ENCODE peak calls at places on chromosomes 1 and 21, in four cellular contexts. O is HCT116, C is Panc1, Q is HepG2. E is an unnamed sample.

GRCh38 chr21:41519806-41520559 is 12.0 kb upstream of the TMPRSS2 start:
- DNase-seq in O (no peak), C (no peak), Q (no peak), E (no peak)

GRCh38 chr1:110687244-110687643 is 12.5 kb upstream of the KCNA3 start:
- DNase-seq in O (no peak), C (no peak), Q (no peak), E (no peak)

GRCh38 chr1:11337536-11338350 is 64.7 kb downstream of the UBIAD1 start:
- DNase-seq in O (peak), C (peak), Q (peak), E (peak)

GRCh38 chr1:48329489-48329888 is 107.0 kb downstream of the SLC5A9 start:
- DNase-seq in O (no peak), C (no peak), Q (no peak), E (no peak)

GRCh38 chr1:189921613-189922012 is 556.1 kb downstream of the BRINP3 start:
- DNase-seq in O (no peak), C (no peak), Q (no peak), E (no peak)

GRCh38 chr1:211705439-211706205 is 30.2 kb upstream of the NEK2 start:
- DNase-seq in O (no peak), C (no peak), Q (no peak), E (no peak)

GRCh38 chr1:113129529-113130185 is 56.7 kb downstream of the LRIG2 start:
- DNase-seq in O (no peak), C (no peak), Q (no peak), E (no peak)

GRCh38 chr1:50348449-50349241 is 74.6 kb downstream of the DMRTA2 start:
- DNase-seq in O (peak), C (peak), Q (peak), E (peak)

GRCh38 chr1:109931189-109931672 is 20.6 kb downstream of the CSF1 start:
- DNase-seq in O (peak), C (no peak), Q (peak), E (peak)

GRCh38 chr1:20110679-20111078 is 8.7 kb downstream of the PLA2G2D start:
- DNase-seq in O (peak), C (no peak), Q (peak), E (no peak)

GRCh38 chr21:45512626-45513002 is 29.6 kb downstream of the SLC19A1 start:
- DNase-seq in O (no peak), C (no peak), Q (no peak), E (no peak)

GRCh38 chr1:17926906-17927305 is 171.8 kb downstream of the ACTL8 start:
- DNase-seq in O (no peak), C (no peak), Q (no peak), E (no peak)

GRCh38 chr1:15007842-15008241 is 145.7 kb upstream of the TMEM51 start:
- DNase-seq in O (no peak), C (no peak), Q (no peak), E (no peak)

GRCh38 chr1:23530750-23531651 is at the start of gene E2F2:
- DNase-seq in O (peak), C (no peak), Q (peak), E (peak)

GRCh38 chr1:27402349-27402754 is 9.9 kb downstream of the GPR3 start:
- DNase-seq in O (no peak), C (no peak), Q (peak), E (no peak)
- TF ChIP-seq TCF7L2 in O (no peak), C (no peak), Q (no peak), E (no peak)

GRCh38 chr1:203425668-203425999 is 50.0 kb upstream of the PRELP start:
- DNase-seq in O (no peak), C (no peak), Q (no peak), E (no peak)

GRCh38 chr1:203427451-203427850 is 48.2 kb upstream of the PRELP start:
- DNase-seq in O (no peak), C (no peak), Q (no peak), E (no peak)

GRCh38 chr1:203426349-203426748 is 49.3 kb upstream of the PRELP start:
- DNase-seq in O (no peak), C (no peak), Q (no peak), E (no peak)

GRCh38 chr1:203424861-203425667 is 50.5 kb upstream of the PRELP start:
- DNase-seq in O (no peak), C (no peak), Q (no peak), E (no peak)

GRCh38 chr1:203426870-203427269 is 48.7 kb upstream of the PRELP start:
- DNase-seq in O (no peak), C (no peak), Q (no peak), E (no peak)
- TF ChIP-seq POLR2AphosphoS5 in O (no peak), C (no peak), Q (no peak), E (no peak)

GRCh38 chr1:234955107-234955731 is 173.4 kb downstream of the TOMM20 start:
- DNase-seq in O (no peak), C (no peak), Q (no peak), E (no peak)

GRCh38 chr1:234958066-234958701 is 170.5 kb downstream of the TOMM20 start:
- DNase-seq in O (no peak), C (no peak), Q (peak), E (no peak)

GRCh38 chr1:234956821-234957329 is 171.8 kb downstream of the TOMM20 start:
- DNase-seq in O (no peak), C (no peak), Q (peak), E (peak)

GRCh38 chr1:234958702-234959649 is 169.7 kb downstream of the TOMM20 start:
- DNase-seq in O (no peak), C (no peak), Q (no peak), E (no peak)

DNA sequence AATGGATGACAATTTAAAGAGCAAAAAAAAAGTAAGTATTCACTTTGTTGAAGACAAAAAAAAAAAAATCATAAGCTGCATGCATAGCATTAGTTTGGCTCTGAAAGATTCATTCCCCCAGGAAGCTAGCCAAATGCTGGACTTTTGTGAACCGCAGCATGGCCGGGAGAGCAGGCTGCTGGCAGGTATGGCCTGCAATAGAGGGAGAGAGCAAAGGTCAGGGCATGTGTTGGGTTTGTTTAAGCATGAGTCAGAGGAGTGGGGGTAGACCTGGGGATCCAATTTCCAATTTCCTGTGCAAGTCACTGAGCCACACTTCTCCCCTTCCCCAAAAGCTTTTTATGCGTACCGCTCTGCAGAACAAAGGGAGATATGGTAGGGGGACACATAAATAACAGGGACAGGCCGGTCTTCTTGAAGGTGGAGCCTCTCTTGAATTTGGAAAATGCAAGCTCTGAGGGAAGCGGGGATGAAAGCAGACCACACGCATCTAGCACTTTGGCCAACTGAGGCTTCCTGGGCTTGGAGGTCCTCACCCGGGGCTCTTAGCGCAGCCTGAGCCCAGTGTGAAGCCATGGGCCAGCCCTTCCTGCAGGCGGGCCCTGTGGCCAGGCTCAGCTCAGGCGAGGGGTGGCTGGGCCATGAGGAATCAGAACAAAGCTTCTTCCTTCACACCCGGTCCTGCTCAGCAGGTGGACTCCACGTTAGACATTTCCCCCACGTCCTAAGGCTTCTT is 171.1 kb downstream of the TOMM20 start:
- DNase-seq in O (peak), C (no peak), Q (peak), E (peak)
- TF ChIP-seq TCF7L2 in O (peak), C (peak), Q (peak), E (no peak)

GRCh38 chr1:181318858-181319235 is 164.5 kb upstream of the CACNA1E start:
- DNase-seq in O (no peak), C (no peak), Q (no peak), E (no peak)
- TF ChIP-seq POLR2AphosphoS5 in O (no peak), C (no peak), Q (no peak), E (no peak)

DNA sequence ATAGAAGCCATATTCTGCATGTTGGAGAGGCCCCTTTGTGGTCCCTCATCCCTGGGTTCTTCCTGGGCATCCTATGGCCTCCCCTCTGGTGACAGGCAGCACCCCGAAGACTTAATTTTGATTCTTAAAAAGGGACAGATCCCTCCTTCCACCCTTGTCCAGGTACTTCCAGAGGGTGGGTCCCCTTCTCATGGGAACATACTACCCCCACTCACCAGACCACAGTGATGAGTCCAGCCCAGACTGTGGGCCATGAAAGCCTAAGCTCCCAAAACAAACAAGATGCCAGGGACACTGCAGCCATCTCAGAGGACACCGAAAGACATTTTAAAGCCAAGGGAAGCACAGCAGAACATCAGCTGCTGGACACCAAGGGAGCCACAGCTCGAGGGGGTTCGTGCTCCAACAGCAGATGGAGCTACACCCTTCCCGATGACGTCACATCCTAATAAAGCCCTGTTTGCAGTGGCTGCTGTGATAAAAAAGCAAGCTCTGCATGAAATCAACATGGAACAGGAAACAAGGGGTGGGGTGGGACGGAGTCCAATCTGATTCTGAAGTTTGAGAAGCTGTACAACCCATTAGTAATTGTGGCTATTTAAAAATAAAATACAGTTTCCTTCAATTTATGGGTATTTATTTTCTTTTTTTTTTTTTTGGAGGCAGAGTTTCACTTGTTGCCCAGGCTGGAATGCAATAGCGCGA is 32.4 kb downstream of the GNB1 start:
- DNase-seq in O (no peak), C (no peak), Q (peak), E (peak)
- TF ChIP-seq TCF7L2 in O (no peak), C (no peak), Q (no peak), E (no peak)

GRCh38 chr1:248807067-248807737 is 18.5 kb downstream of the SH3BP5L start:
- DNase-seq in O (peak), C (peak), Q (peak), E (peak)
- TF ChIP-seq POLR2AphosphoS5 in O (no peak), C (no peak), Q (no peak), E (no peak)

GRCh38 chr1:178168535-178168934 is 74.6 kb downstream of the RASAL2 start:
- DNase-seq in O (no peak), C (no peak), Q (no peak), E (no peak)
- TF ChIP-seq TCF7L2 in O (no peak), C (no peak), Q (no peak), E (no peak)

DNA sequence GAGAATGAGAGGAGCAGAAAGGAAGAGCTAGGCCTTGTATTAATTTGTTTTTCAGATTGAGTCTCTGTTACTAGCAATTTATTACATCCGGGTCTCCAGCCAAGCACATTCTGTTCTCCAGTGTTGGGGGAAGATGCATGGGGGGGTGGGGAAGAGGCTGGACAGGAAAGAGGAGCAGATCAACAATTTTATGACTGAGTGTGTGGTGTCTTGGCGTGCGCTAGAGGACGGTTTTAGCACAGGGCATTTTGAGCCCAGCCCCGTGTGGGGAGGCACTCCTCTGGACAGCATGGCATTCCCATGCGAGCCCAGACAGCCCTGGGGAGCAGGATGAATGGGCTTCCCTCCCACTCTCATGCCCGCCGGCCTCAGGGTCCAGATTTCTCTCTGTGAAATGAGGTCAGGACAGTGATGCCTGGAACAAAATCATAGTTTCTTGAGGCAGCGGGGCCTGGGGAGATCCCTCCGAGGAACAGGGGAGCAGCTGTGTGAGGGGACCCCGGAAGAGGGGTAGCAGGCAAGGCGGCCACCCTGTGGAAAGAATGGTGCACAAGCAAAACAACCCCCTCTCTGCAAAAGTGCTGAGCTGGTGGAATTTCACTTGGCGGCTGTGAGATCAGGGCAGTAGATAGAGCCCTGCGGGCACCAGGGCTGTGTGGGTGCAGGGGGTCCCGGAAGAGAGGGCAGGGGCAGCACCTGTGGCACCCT is 16.3 kb downstream of the SOX13 start:
- DNase-seq in O (no peak), C (no peak), Q (no peak), E (no peak)
- TF ChIP-seq POLR2AphosphoS5 in O (no peak), C (no peak), Q (no peak), E (no peak)

GRCh38 chr1:60973668-60974067 is 108.7 kb upstream of the NFIA start:
- DNase-seq in O (no peak), C (no peak), Q (no peak), E (no peak)

GRCh38 chr1:60971330-60971729 is 111.0 kb upstream of the NFIA start:
- DNase-seq in O (no peak), C (no peak), Q (no peak), E (no peak)

GRCh38 chr1:60974973-60975372 is 107.4 kb upstream of the NFIA start:
- DNase-seq in O (no peak), C (no peak), Q (no peak), E (no peak)

GRCh38 chr1:60974524-60974923 is 107.8 kb upstream of the NFIA start:
- DNase-seq in O (no peak), C (no peak), Q (no peak), E (no peak)

GRCh38 chr1:60972841-60973364 is 109.5 kb upstream of the NFIA start:
- DNase-seq in O (no peak), C (no peak), Q (peak), E (no peak)
- TF ChIP-seq TCF7L2 in O (no peak), C (no peak), Q (no peak), E (no peak)

GRCh38 chr1:8097077-8097799 is 71.1 kb upstream of the ERRFI1 start:
- DNase-seq in O (peak), C (peak), Q (peak), E (no peak)
- TF ChIP-seq POLR2AphosphoS5 in O (peak), C (peak), Q (no peak), E (no peak)